ENCODE peak calls at places on chromosomes 13 and 19, in ten cellular contexts. One of them, this sample, is unnamed.

GRCh38 chr13:51584731-51585191 is 499 bp downstream of the WDFY2 start:
- DNase-seq in heart right ventricle: peak
- DNase-seq in psoas muscle: no peak
- DNase-seq in uterus: no peak
- DNase-seq in brain microvascular endothelial cell: peak
- DNase-seq in right atrium auricular region: peak
- DNase-seq in dorsolateral prefrontal cortex: peak
- DNase-seq in gastrocnemius medialis: no peak
- DNase-seq in thoracic aorta: peak
- DNase-seq in right lobe of liver: peak
- DNase-seq in this sample: no peak

GRCh38 chr13:60970736-60971135 is 444.9 kb downstream of the PCDH20 start:
- DNase-seq in dorsolateral prefrontal cortex: no peak
- DNase-seq in heart right ventricle: no peak
- DNase-seq in uterus: no peak
- DNase-seq in brain microvascular endothelial cell: no peak
- DNase-seq in right atrium auricular region: no peak
- DNase-seq in gastrocnemius medialis: no peak
- DNase-seq in right lobe of liver: no peak
- DNase-seq in thoracic aorta: no peak
- DNase-seq in psoas muscle: no peak
- DNase-seq in this sample: no peak

GRCh38 chr19:46818812-46819211 is 30.4 kb upstream of the SLC1A5 start:
- DNase-seq in right lobe of liver: no peak
- DNase-seq in gastrocnemius medialis: no peak
- DNase-seq in uterus: no peak
- DNase-seq in brain microvascular endothelial cell: peak
- DNase-seq in heart right ventricle: no peak
- DNase-seq in psoas muscle: no peak
- DNase-seq in dorsolateral prefrontal cortex: no peak
- DNase-seq in right atrium auricular region: no peak
- DNase-seq in thoracic aorta: no peak
- DNase-seq in this sample: no peak

GRCh38 chr13:32019612-32020233 is 11.9 kb upstream of the FRY start:
- DNase-seq in right lobe of liver: no peak
- DNase-seq in right atrium auricular region: no peak
- DNase-seq in heart right ventricle: peak
- DNase-seq in gastrocnemius medialis: no peak
- DNase-seq in thoracic aorta: no peak
- DNase-seq in uterus: peak
- DNase-seq in psoas muscle: no peak
- DNase-seq in dorsolateral prefrontal cortex: peak
- DNase-seq in brain microvascular endothelial cell: peak
- DNase-seq in this sample: peak

GRCh38 chr13:98173431-98173921 is 3.6 kb downstream of the RNF113B start:
- DNase-seq in psoas muscle: no peak
- DNase-seq in heart right ventricle: no peak
- DNase-seq in gastrocnemius medialis: peak
- DNase-seq in right lobe of liver: peak
- DNase-seq in brain microvascular endothelial cell: peak
- DNase-seq in thoracic aorta: no peak
- DNase-seq in right atrium auricular region: peak
- DNase-seq in uterus: peak
- DNase-seq in dorsolateral prefrontal cortex: no peak
- DNase-seq in this sample: peak

GRCh38 chr19:47047931-47048399 is 459 bp downstream of the TMEM160 start:
- DNase-seq in uterus: peak
- DNase-seq in brain microvascular endothelial cell: peak
- DNase-seq in right lobe of liver: peak
- DNase-seq in psoas muscle: peak
- DNase-seq in gastrocnemius medialis: peak
- DNase-seq in heart right ventricle: peak
- DNase-seq in dorsolateral prefrontal cortex: peak
- DNase-seq in right atrium auricular region: peak
- DNase-seq in thoracic aorta: peak
- DNase-seq in this sample: peak

GRCh38 chr13:48401480-48401879 is 11.4 kb downstream of the LPAR6 start:
- DNase-seq in dorsolateral prefrontal cortex: no peak
- DNase-seq in gastrocnemius medialis: no peak
- DNase-seq in psoas muscle: no peak
- DNase-seq in right lobe of liver: no peak
- DNase-seq in right atrium auricular region: no peak
- DNase-seq in heart right ventricle: no peak
- DNase-seq in thoracic aorta: no peak
- DNase-seq in uterus: no peak
- DNase-seq in brain microvascular endothelial cell: no peak
- DNase-seq in this sample: no peak

GRCh38 chr13:109416001-109416400 is 370.4 kb downstream of the IRS2 start:
- DNase-seq in thoracic aorta: no peak
- DNase-seq in psoas muscle: no peak
- DNase-seq in gastrocnemius medialis: no peak
- DNase-seq in uterus: no peak
- DNase-seq in heart right ventricle: no peak
- DNase-seq in right atrium auricular region: no peak
- DNase-seq in brain microvascular endothelial cell: no peak
- DNase-seq in dorsolateral prefrontal cortex: no peak
- DNase-seq in right lobe of liver: no peak
- DNase-seq in this sample: no peak

GRCh38 chr19:2422951-2423880 is 4.2 kb downstream of the TIMM13 start:
- DNase-seq in heart right ventricle: no peak
- DNase-seq in right lobe of liver: no peak
- DNase-seq in thoracic aorta: no peak
- DNase-seq in uterus: no peak
- DNase-seq in gastrocnemius medialis: no peak
- DNase-seq in brain microvascular endothelial cell: no peak
- DNase-seq in right atrium auricular region: no peak
- DNase-seq in psoas muscle: no peak
- DNase-seq in dorsolateral prefrontal cortex: no peak
- DNase-seq in this sample: peak

GRCh38 chr19:2423913-2424685 is 3.3 kb downstream of the TIMM13 start:
- DNase-seq in uterus: no peak
- DNase-seq in gastrocnemius medialis: no peak
- DNase-seq in psoas muscle: peak
- DNase-seq in dorsolateral prefrontal cortex: no peak
- DNase-seq in right atrium auricular region: no peak
- DNase-seq in thoracic aorta: no peak
- DNase-seq in brain microvascular endothelial cell: no peak
- DNase-seq in heart right ventricle: no peak
- DNase-seq in right lobe of liver: no peak
- DNase-seq in this sample: peak

GRCh38 chr19:2425622-2426581 is 1.5 kb downstream of the TIMM13 start:
- DNase-seq in right lobe of liver: no peak
- DNase-seq in thoracic aorta: no peak
- DNase-seq in psoas muscle: peak
- DNase-seq in heart right ventricle: no peak
- DNase-seq in uterus: no peak
- DNase-seq in brain microvascular endothelial cell: no peak
- DNase-seq in gastrocnemius medialis: no peak
- DNase-seq in right atrium auricular region: no peak
- DNase-seq in dorsolateral prefrontal cortex: no peak
- DNase-seq in this sample: no peak

GRCh38 chr19:2426661-2427322 is 594 bp downstream of the TIMM13 start:
- DNase-seq in right lobe of liver: peak
- DNase-seq in psoas muscle: peak
- DNase-seq in right atrium auricular region: no peak
- DNase-seq in uterus: no peak
- DNase-seq in gastrocnemius medialis: peak
- DNase-seq in dorsolateral prefrontal cortex: no peak
- DNase-seq in thoracic aorta: no peak
- DNase-seq in brain microvascular endothelial cell: peak
- DNase-seq in heart right ventricle: no peak
- DNase-seq in this sample: peak

GRCh38 chr19:2424686-2425621 is 2.4 kb downstream of the TIMM13 start:
- DNase-seq in psoas muscle: peak
- DNase-seq in dorsolateral prefrontal cortex: no peak
- DNase-seq in brain microvascular endothelial cell: peak
- DNase-seq in right atrium auricular region: no peak
- DNase-seq in uterus: no peak
- DNase-seq in thoracic aorta: no peak
- DNase-seq in heart right ventricle: no peak
- DNase-seq in right lobe of liver: no peak
- DNase-seq in gastrocnemius medialis: peak
- DNase-seq in this sample: peak
- H3K27ac ChIP-seq in psoas muscle: peak
- H3K27ac ChIP-seq in dorsolateral prefrontal cortex: no peak
- H3K27ac ChIP-seq in brain microvascular endothelial cell: peak
- H3K27ac ChIP-seq in right atrium auricular region: no peak
- H3K27ac ChIP-seq in uterus: no peak
- H3K27ac ChIP-seq in thoracic aorta: no peak
- H3K27ac ChIP-seq in heart right ventricle: no peak
- H3K27ac ChIP-seq in right lobe of liver: no peak
- H3K27ac ChIP-seq in gastrocnemius medialis: peak
- H3K27ac ChIP-seq in this sample: peak

DNA sequence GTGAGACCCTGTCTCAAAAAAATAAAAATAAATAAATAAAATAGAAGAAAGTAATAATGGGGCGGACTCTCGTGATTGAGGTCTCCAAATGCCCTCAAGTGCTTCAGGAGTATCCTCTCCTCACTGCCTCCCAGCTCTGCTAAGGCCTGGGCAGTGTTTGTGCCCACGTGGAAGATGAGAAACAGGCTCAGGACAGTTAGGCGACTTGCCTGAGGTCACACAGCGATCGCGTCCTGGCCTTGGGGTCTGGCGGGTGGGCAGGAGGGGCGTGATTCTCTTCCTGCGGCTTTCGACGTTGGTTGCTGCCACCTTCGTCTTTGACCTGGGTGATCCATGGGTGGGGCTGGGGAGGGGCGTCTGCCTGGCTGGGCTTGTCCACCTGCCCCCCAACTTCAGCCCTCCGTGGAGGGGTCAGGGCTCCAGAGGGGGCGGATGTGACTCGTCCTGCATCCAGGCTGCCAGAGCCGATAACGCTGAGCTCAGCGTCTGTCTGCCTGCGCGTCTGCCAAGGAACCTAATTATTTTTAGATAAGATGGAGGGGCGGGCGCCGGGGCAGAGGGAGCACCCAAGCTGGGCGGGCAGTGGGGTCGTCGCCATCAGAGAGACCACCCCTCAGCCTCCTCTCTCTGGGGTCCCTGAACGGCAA is 56.9 kb downstream of the NFIC start:
- DNase-seq in dorsolateral prefrontal cortex: no peak
- DNase-seq in heart right ventricle: peak
- DNase-seq in right lobe of liver: no peak
- DNase-seq in uterus: no peak
- DNase-seq in right atrium auricular region: no peak
- DNase-seq in gastrocnemius medialis: peak
- DNase-seq in brain microvascular endothelial cell: peak
- DNase-seq in thoracic aorta: no peak
- DNase-seq in psoas muscle: peak
- DNase-seq in this sample: no peak
- H3K27ac ChIP-seq in dorsolateral prefrontal cortex: no peak
- H3K27ac ChIP-seq in heart right ventricle: peak
- H3K27ac ChIP-seq in right lobe of liver: peak
- H3K27ac ChIP-seq in uterus: peak
- H3K27ac ChIP-seq in right atrium auricular region: peak
- H3K27ac ChIP-seq in gastrocnemius medialis: peak
- H3K27ac ChIP-seq in brain microvascular endothelial cell: no peak
- H3K27ac ChIP-seq in thoracic aorta: peak
- H3K27ac ChIP-seq in psoas muscle: peak
- H3K27ac ChIP-seq in this sample: no peak

GRCh38 chr19:56314584-56315075 is at the start of gene ZSCAN5A:
- DNase-seq in gastrocnemius medialis: peak
- DNase-seq in heart right ventricle: peak
- DNase-seq in brain microvascular endothelial cell: peak
- DNase-seq in uterus: peak
- DNase-seq in right atrium auricular region: peak
- DNase-seq in thoracic aorta: peak
- DNase-seq in dorsolateral prefrontal cortex: peak
- DNase-seq in right lobe of liver: peak
- DNase-seq in psoas muscle: peak
- DNase-seq in this sample: peak

GRCh38 chr19:56312337-56312736 is 2.3 kb downstream of the ZSCAN5A start:
- DNase-seq in psoas muscle: no peak
- DNase-seq in gastrocnemius medialis: no peak
- DNase-seq in heart right ventricle: no peak
- DNase-seq in brain microvascular endothelial cell: no peak
- DNase-seq in thoracic aorta: no peak
- DNase-seq in dorsolateral prefrontal cortex: no peak
- DNase-seq in right atrium auricular region: no peak
- DNase-seq in right lobe of liver: no peak
- DNase-seq in uterus: no peak
- DNase-seq in this sample: no peak

GRCh38 chr19:56315076-56315828 is 613 bp upstream of the ZSCAN5A start:
- DNase-seq in psoas muscle: peak
- DNase-seq in right atrium auricular region: peak
- DNase-seq in brain microvascular endothelial cell: peak
- DNase-seq in right lobe of liver: peak
- DNase-seq in thoracic aorta: peak
- DNase-seq in uterus: peak
- DNase-seq in heart right ventricle: peak
- DNase-seq in gastrocnemius medialis: peak
- DNase-seq in dorsolateral prefrontal cortex: peak
- DNase-seq in this sample: peak

GRCh38 chr19:56314018-56314583 is 538 bp downstream of the ZSCAN5A start:
- DNase-seq in psoas muscle: no peak
- DNase-seq in brain microvascular endothelial cell: peak
- DNase-seq in right atrium auricular region: no peak
- DNase-seq in uterus: no peak
- DNase-seq in dorsolateral prefrontal cortex: no peak
- DNase-seq in thoracic aorta: no peak
- DNase-seq in gastrocnemius medialis: peak
- DNase-seq in heart right ventricle: no peak
- DNase-seq in right lobe of liver: peak
- DNase-seq in this sample: peak

GRCh38 chr19:56312787-56313343 is 1.8 kb downstream of the ZSCAN5A start:
- DNase-seq in psoas muscle: no peak
- DNase-seq in uterus: no peak
- DNase-seq in dorsolateral prefrontal cortex: no peak
- DNase-seq in brain microvascular endothelial cell: no peak
- DNase-seq in gastrocnemius medialis: no peak
- DNase-seq in right atrium auricular region: no peak
- DNase-seq in thoracic aorta: no peak
- DNase-seq in heart right ventricle: no peak
- DNase-seq in right lobe of liver: no peak
- DNase-seq in this sample: no peak
- H3K27ac ChIP-seq in psoas muscle: no peak
- H3K27ac ChIP-seq in uterus: no peak
- H3K27ac ChIP-seq in dorsolateral prefrontal cortex: no peak
- H3K27ac ChIP-seq in brain microvascular endothelial cell: no peak
- H3K27ac ChIP-seq in gastrocnemius medialis: no peak
- H3K27ac ChIP-seq in right atrium auricular region: no peak
- H3K27ac ChIP-seq in thoracic aorta: no peak
- H3K27ac ChIP-seq in heart right ventricle: no peak
- H3K27ac ChIP-seq in right lobe of liver: no peak
- H3K27ac ChIP-seq in this sample: no peak

DNA sequence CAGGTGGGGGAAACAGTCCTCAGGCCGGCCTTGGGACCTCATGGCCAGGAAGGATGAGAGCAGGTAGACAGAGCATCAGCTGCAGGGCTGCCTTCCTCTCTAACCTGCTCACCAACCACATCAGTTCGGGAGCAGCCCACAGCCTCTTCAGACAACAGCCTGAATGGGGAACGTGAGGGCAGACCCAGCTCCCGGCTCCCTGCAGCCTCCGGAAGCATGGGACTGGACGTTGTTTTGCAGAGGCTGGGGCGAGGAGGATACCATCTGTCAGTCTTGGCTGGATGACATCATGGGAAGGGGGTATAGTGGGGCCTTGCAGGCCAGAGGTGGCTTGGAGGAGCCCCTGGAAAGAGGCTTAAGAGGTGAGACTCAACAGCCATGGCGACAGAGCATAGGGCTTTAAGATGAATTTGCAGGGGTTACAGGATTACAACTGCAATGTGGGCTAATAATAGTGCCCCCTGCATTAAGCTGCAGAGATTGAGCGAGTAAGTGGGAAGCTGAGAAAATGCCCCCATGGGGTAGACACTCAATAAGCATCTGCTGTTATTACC is 1.5 kb downstream of the FXYD3 start:
- DNase-seq in gastrocnemius medialis: no peak
- DNase-seq in right lobe of liver: no peak
- DNase-seq in brain microvascular endothelial cell: no peak
- DNase-seq in psoas muscle: no peak
- DNase-seq in uterus: no peak
- DNase-seq in dorsolateral prefrontal cortex: no peak
- DNase-seq in right atrium auricular region: no peak
- DNase-seq in thoracic aorta: no peak
- DNase-seq in heart right ventricle: no peak
- DNase-seq in this sample: no peak
- H3K27ac ChIP-seq in gastrocnemius medialis: no peak
- H3K27ac ChIP-seq in right lobe of liver: no peak
- H3K27ac ChIP-seq in brain microvascular endothelial cell: no peak
- H3K27ac ChIP-seq in psoas muscle: no peak
- H3K27ac ChIP-seq in uterus: no peak
- H3K27ac ChIP-seq in dorsolateral prefrontal cortex: peak
- H3K27ac ChIP-seq in right atrium auricular region: no peak
- H3K27ac ChIP-seq in thoracic aorta: no peak
- H3K27ac ChIP-seq in heart right ventricle: no peak
- H3K27ac ChIP-seq in this sample: no peak

This sample was measured in pancreas.